ENCODE peak calls at places on chromosomes 7 and 10, in nine cellular contexts. N is gastrocnemius medialis; W is fibroblast of lung; K is heart left ventricle; X is tibial nerve; M is small intestine; A is A549; O is H9; V is CD4-positive, CD25-positive, alpha-beta regulatory T cell. Z is an unnamed sample. For H3K4me1 and H3K9me3, the result is how much of the 10 kb centered on the place peaks cover.

GRCh38 chr7:50207251-50207564 is 97.3 kb upstream of the IKZF1 start:
- DNase-seq in N (no peak), W (no peak), K (no peak), X (no peak), M (no peak), A (no peak), O (no peak), V (no peak), Z (no peak)

GRCh38 chr7:90173127-90173844 is 19.0 kb downstream of the STEAP1 start:
- DNase-seq in N (no peak), W (no peak), K (no peak), X (no peak), M (no peak), A (no peak), O (no peak), V (no peak), Z (no peak)

GRCh38 chr7:69630292-69630691 is 32.0 kb downstream of the AUTS2 start:
- DNase-seq in N (no peak), W (peak), K (no peak), X (no peak), M (no peak), A (no peak), O (no peak), V (no peak), Z (no peak)

GRCh38 chr10:88932539-88933256 is 19.9 kb downstream of the ACTA2 start:
- DNase-seq in N (no peak), W (peak), K (peak), X (peak), M (peak), A (peak), O (peak), V (peak), Z (peak)

GRCh38 chr7:77975672-77976480 is 177.3 kb downstream of the PHTF2 start:
- DNase-seq in N (no peak), W (no peak), K (no peak), X (no peak), M (no peak), A (no peak), O (no peak), V (no peak), Z (no peak)

GRCh38 chr10:114653926-114654325 is 4.1 kb downstream of the ABLIM1 start:
- DNase-seq in N (no peak), W (no peak), K (peak), X (no peak), M (no peak), A (no peak), O (no peak), V (no peak), Z (no peak)

GRCh38 chr7:3867847-3868246 is 566.8 kb downstream of the SDK1 start:
- DNase-seq in N (no peak), W (peak), K (no peak), X (no peak), M (no peak), A (no peak), O (no peak), V (no peak), Z (no peak)

GRCh38 chr10:43259248-43259980 is 7.5 kb downstream of the RASGEF1A start:
- DNase-seq in N (no peak), W (no peak), K (no peak), X (peak), M (no peak), A (no peak), O (no peak), V (no peak), Z (no peak)

DNA sequence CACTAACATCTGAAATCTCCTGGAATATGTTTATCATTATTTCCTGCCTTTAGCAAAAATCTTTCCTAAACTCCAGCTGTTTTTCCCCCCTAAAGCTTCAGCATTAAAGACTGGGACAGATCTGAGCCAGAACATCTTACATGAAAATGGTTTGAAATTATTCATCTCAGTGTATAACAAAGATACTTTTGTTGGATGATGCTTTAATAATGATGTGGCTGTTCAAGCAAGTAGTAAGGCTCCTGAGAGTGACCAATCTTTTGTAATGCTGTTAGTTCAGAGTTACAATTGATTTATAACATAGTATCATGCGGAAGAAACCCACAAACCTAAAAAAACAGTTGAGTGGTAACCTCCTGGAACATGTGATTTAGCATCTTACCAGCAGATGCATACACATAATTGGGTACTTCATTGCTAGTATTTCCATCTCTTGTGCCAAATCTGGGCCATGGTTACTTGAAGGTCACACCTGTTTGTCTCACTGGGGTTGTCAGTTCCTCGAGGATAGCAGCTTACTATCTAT is 1.5 kb downstream of the BZW2 start:
- DNase-seq in N (no peak), W (peak), K (no peak), X (no peak), M (no peak), A (no peak), O (no peak), V (no peak), Z (no peak)
- H3K4me1 ChIP-seq in N (half or more), W (under half), K (half or more), X (under half), M (under half), A (half or more), O (under half), V (under half), Z (under half)

GRCh38 chr10:4851176-4851575 is 25.2 kb downstream of the AKR1E2 start:
- DNase-seq in N (no peak), W (no peak), K (no peak), X (no peak), M (no peak), A (no peak), O (no peak), V (no peak), Z (no peak)

GRCh38 chr10:4849555-4850242 is 23.7 kb downstream of the AKR1E2 start:
- DNase-seq in N (peak), W (peak), K (peak), X (peak), M (peak), A (peak), O (peak), V (peak), Z (peak)

GRCh38 chr10:4849042-4849402 is 23.0 kb downstream of the AKR1E2 start:
- DNase-seq in N (no peak), W (no peak), K (no peak), X (peak), M (peak), A (no peak), O (no peak), V (no peak), Z (no peak)

GRCh38 chr10:4851846-4852245 is 25.8 kb downstream of the AKR1E2 start:
- DNase-seq in N (no peak), W (peak), K (no peak), X (peak), M (no peak), A (no peak), O (no peak), V (no peak), Z (no peak)

GRCh38 chr10:4850400-4850799 is 24.4 kb downstream of the AKR1E2 start:
- DNase-seq in N (no peak), W (no peak), K (no peak), X (no peak), M (no peak), A (no peak), O (no peak), V (no peak), Z (no peak)
- H3K27ac ChIP-seq in N (peak), W (no peak), K (no peak), X (peak), M (no peak), A (peak), O (no peak), V (no peak), Z (no peak)

GRCh38 chr10:20596065-20596760 is 300.9 kb downstream of the NEBL start:
- DNase-seq in N (no peak), W (peak), K (no peak), X (no peak), M (no peak), A (no peak), O (no peak), V (no peak), Z (no peak)
- H3K9me3 ChIP-seq in N (under half), W (under half), K (under half), X (under half), M (under half), A (under half), O (under half), V (under half), Z (under half)

GRCh38 chr10:100746413-100746931 is 1.1 kb downstream of the PAX2 start:
- DNase-seq in N (no peak), W (no peak), K (no peak), X (no peak), M (no peak), A (no peak), O (no peak), V (no peak), Z (no peak)
- H3K4me1 ChIP-seq in N (under half), W (under half), K (half or more), X (under half), M (under half), A (under half), O (under half), V (under half), Z (under half)

GRCh38 chr7:130210181-130210935 is 2.7 kb downstream of the SSMEM1 start:
- DNase-seq in N (no peak), W (peak), K (no peak), X (no peak), M (no peak), A (no peak), O (no peak), V (no peak), Z (peak)
- H3K27ac ChIP-seq in N (no peak), W (no peak), K (no peak), X (no peak), M (no peak), A (no peak), O (no peak), V (no peak), Z (peak)

GRCh38 chr7:64113981-64114380 is 68.7 kb downstream of the ZNF727 start:
- DNase-seq in N (no peak), W (no peak), K (no peak), X (no peak), M (no peak), A (no peak), O (no peak), V (no peak), Z (no peak)

DNA sequence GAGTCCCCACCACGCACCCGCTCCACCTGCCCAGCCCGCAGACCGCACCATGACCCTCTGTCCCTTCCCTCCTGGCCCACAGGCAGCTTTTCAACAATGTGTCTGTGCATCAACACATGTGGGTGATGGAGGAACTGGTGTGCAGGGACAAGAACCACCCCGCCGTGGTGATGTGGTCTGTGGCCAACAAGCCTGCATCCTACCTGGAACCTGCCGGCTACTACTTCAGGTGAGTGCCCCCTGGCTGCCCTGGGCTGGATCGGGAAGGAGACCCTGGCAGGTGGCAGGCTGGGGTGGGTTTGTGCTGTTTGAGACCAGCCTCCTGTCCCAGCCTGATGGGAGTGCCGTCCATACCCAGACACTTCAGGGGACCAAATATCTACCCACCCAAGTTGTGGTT is 69.6 kb downstream of the ZNF727 start:
- DNase-seq in N (no peak), W (no peak), K (no peak), X (no peak), M (no peak), A (no peak), O (no peak), V (no peak), Z (no peak)
- H3K9me3 ChIP-seq in N (under half), W (under half), K (under half), X (under half), M (under half), A (under half), O (half or more), V (under half), Z (under half)

GRCh38 chr10:490256-490655 is 199.2 kb downstream of the DIP2C start:
- DNase-seq in N (peak), W (no peak), K (peak), X (peak), M (no peak), A (no peak), O (no peak), V (no peak), Z (no peak)

GRCh38 chr10:492896-493295 is 196.6 kb downstream of the DIP2C start:
- DNase-seq in N (no peak), W (no peak), K (no peak), X (no peak), M (no peak), A (no peak), O (no peak), V (no peak), Z (no peak)

GRCh38 chr10:493391-494148 is 195.9 kb downstream of the DIP2C start:
- DNase-seq in N (no peak), W (no peak), K (no peak), X (no peak), M (no peak), A (no peak), O (no peak), V (no peak), Z (no peak)

GRCh38 chr10:490891-491571 is 198.4 kb downstream of the DIP2C start:
- DNase-seq in N (peak), W (peak), K (peak), X (peak), M (no peak), A (no peak), O (no peak), V (no peak), Z (no peak)

GRCh38 chr10:491667-492424 is 197.6 kb downstream of the DIP2C start:
- DNase-seq in N (no peak), W (no peak), K (no peak), X (no peak), M (no peak), A (no peak), O (no peak), V (no peak), Z (no peak)
- H3K4me1 ChIP-seq in N (under half), W (under half), K (under half), X (under half), M (under half), A (under half), O (under half), V (under half), Z (under half)

DNA sequence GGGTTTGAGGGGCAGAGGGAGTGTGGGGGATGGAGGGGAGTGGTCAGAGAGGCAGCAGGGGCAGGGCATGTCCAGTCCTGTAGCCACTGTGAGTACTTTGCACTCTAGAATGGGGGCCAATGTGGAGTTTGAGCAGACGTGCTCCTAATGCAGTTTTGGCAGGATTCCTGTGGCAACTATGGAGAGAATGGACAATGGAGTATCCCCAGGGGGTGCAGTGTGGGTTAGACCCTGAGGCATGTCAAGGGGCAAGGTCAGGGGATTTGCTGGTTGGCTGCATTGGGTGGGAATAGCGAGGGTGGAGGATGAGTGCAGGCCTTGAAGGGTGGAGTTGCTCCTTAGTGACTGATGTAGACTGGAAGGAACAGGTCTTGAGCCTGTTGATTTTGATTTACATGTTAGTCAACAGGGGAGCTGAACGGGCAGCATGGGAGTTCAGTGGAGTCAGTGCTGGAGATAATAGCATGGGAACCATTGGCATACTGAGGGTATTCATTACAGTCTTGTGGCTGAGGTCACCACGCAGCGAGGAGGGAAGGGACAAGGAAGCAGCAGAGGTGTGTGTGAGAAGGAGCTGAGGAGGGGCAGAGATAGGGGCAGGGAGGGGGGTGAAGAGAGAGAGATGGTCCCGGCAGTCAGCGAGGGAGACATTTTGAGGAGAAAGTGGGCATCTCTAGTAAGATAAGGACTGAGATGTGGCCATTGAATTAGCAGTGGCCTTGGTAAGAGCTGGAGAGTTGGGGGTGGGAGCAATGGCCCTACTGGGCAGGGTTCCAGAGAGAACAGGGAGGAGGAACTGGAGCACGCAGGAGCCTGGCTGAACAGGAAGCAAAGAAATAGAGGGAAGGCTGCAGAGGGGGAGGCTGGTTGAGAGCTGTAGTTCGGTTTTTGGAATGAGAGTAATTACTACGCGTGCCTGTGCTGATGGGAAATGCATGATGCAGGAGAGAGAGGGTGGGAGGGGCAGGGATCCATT is 112.7 kb downstream of the CCNY start:
- DNase-seq in N (no peak), W (no peak), K (peak), X (no peak), M (no peak), A (no peak), O (no peak), V (no peak), Z (no peak)
- H3K27ac ChIP-seq in N (peak), W (no peak), K (peak), X (peak), M (no peak), A (peak), O (no peak), V (no peak), Z (no peak)

GRCh38 chr10:111037868-111038267 is 39.0 kb upstream of the ADRA2A start:
- DNase-seq in N (no peak), W (no peak), K (no peak), X (no peak), M (no peak), A (peak), O (no peak), V (no peak), Z (no peak)
- H3K9me3 ChIP-seq in N (under half), W (under half), K (under half), X (under half), M (under half), A (under half), O (under half), V (under half), Z (under half)